ENCODE peak calls at places on chromosomes 5 and 9, in four cellular contexts. T is H1, D is GM12878, Q is K562. Y is an unnamed sample.
A peak's percentile ranks its signal among the peaks of the same experiment; 100 is the strongest.

GRCh38 chr9:125696106-125696647 is 10.8 kb downstream of the MAPKAP1 start:
- DNase-seq in T (peak; percentile 27), Q (no peak), D (no peak), Y (no peak)

GRCh38 chr5:37721447-37721871 is 118.4 kb downstream of the GDNF start:
- DNase-seq in D (peak; percentile 41), T (no peak), Q (no peak), Y (no peak)

GRCh38 chr5:96254980-96255681 is 177.9 kb downstream of the PCSK1 start:
- DNase-seq in D (no peak), T (no peak), Q (no peak), Y (no peak)

GRCh38 chr9:99199938-99200539 is 21.7 kb downstream of the ALG2 start:
- DNase-seq in T (no peak), Q (no peak), D (no peak), Y (no peak)

GRCh38 chr5:138528208-138528607 is 14.8 kb downstream of the ETF1 start:
- DNase-seq in T (no peak), D (no peak), Q (no peak), Y (peak; percentile 73)

GRCh38 chr9:37382161-37382981 is 40.1 kb upstream of the GRHPR start:
- DNase-seq in D (peak; percentile 70), T (no peak), Q (peak; percentile 82), Y (no peak)

GRCh38 chr5:161167001-161167765 is 315.2 kb upstream of the ATP10B start:
- DNase-seq in D (no peak), Q (no peak), T (no peak), Y (no peak)

GRCh38 chr5:29161399-29161798 is 2032.1 kb upstream of the CDH6 start:
- DNase-seq in D (no peak), T (no peak), Q (no peak), Y (peak; percentile 7)

GRCh38 chr5:37839441-37840035 is 303 bp downstream of the GDNF start:
- DNase-seq in T (peak; percentile 76), Q (no peak), D (no peak), Y (peak; percentile 35)

GRCh38 chr9:97398999-97399758 is 12.7 kb upstream of the TDRD7 start:
- DNase-seq in T (peak; percentile 92), D (no peak), Q (peak; percentile 72), Y (peak; percentile 54)

GRCh38 chr5:151230048-151230680 is 6.3 kb upstream of the CCDC69 start:
- DNase-seq in Q (no peak), T (no peak), D (no peak), Y (no peak)

GRCh38 chr5:107557051-107557658 is 113.6 kb downstream of the EFNA5 start:
- DNase-seq in D (no peak), T (no peak), Q (no peak), Y (no peak)

GRCh38 chr9:28661853-28662252 is 1088.6 kb upstream of the C9orf72 start:
- DNase-seq in Q (no peak), D (no peak), T (no peak), Y (no peak)

GRCh38 chr5:9361835-9362234 is 184.0 kb downstream of the SEMA5A start:
- DNase-seq in T (peak; percentile 83), Q (peak; percentile 72), D (peak; percentile 96), Y (peak; percentile 54)

GRCh38 chr9:124257070-124257864 is 482 bp upstream of the NEK6 start:
- DNase-seq in D (no peak), T (peak; percentile 66), Q (no peak), Y (no peak)

GRCh38 chr5:151078490-151079262 is 2.2 kb downstream of the TNIP1 start:
- DNase-seq in Q (no peak), D (no peak), T (no peak), Y (no peak)

GRCh38 chr9:107782381-107782780 is 292.8 kb upstream of the KLF4 start:
- DNase-seq in T (no peak), Q (no peak), D (no peak), Y (no peak)

GRCh38 chr5:162067138-162067537 is 435 bp upstream of the GABRG2 start:
- DNase-seq in D (no peak), T (no peak), Q (no peak), Y (no peak)

GRCh38 chr9:137502008-137502913 is 43.1 kb upstream of the NSMF start:
- DNase-seq in D (no peak), Q (peak; percentile 58), T (no peak), Y (no peak)

GRCh38 chr9:113674436-113674835 is 201.7 kb upstream of the ZNF618 start:
- DNase-seq in D (no peak), Q (no peak), T (no peak), Y (no peak)

GRCh38 chr5:141182248-141182647 is at the start of gene PCDHB16:
- DNase-seq in D (no peak), T (peak; percentile 78), Q (peak; percentile 31), Y (peak; percentile 53)

GRCh38 chr5:95858023-95858461 is 35.5 kb upstream of the GLRX start:
- DNase-seq in D (no peak), Q (no peak), T (no peak), Y (peak; percentile 32)

GRCh38 chr5:65085181-65085580 is 316.5 kb downstream of the CWC27 start:
- DNase-seq in T (no peak), Q (no peak), D (no peak), Y (no peak)
- TF ChIP-seq CREB1 in T (no peak), Q (no peak), D (no peak), Y (no peak)

GRCh38 chr5:17067657-17068392 is 131.7 kb upstream of the MYO10 start:
- DNase-seq in D (no peak), T (no peak), Q (no peak), Y (no peak)
- TF ChIP-seq EZH2 in D (no peak), T (no peak), Q (no peak), Y (no peak)

GRCh38 chr9:132673355-132673754 is 3.1 kb downstream of the GTF3C4 start:
- DNase-seq in T (no peak), Q (peak; percentile 13), D (no peak), Y (peak; percentile 64)
- TF ChIP-seq CHD2 in T (no peak), Q (no peak), D (no peak), Y (no peak)

GRCh38 chr5:174609116-174609515 is 115.3 kb upstream of the MSX2 start:
- DNase-seq in D (no peak), Q (no peak), T (no peak), Y (no peak)

GRCh38 chr5:174606153-174606552 is 118.2 kb upstream of the MSX2 start:
- DNase-seq in Q (no peak), T (no peak), D (no peak), Y (no peak)

GRCh38 chr5:174607205-174607604 is 117.2 kb upstream of the MSX2 start:
- DNase-seq in T (no peak), Q (no peak), D (no peak), Y (no peak)

GRCh38 chr5:174608631-174609097 is 115.7 kb upstream of the MSX2 start:
- DNase-seq in Q (no peak), D (no peak), T (no peak), Y (no peak)

DNA sequence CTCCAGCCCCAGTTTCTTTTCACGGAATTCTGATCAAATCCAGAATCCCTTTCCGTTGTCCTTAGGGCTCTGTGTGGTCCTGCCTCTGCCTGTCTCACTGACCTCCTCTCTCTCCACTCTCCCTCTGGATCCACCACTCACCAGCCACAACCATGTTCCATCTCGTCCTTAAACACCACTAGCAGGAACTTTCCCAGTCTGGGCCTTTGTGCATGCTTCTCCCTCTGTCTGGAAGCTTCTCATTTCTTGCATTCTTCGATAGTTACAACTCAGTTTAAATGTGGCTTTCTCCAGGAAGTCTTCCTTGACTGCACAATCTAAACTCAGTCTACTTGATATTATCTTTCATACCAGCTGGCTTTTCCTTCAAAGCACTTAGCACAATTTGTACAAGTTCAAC is 117.7 kb upstream of the MSX2 start:
- DNase-seq in D (no peak), T (no peak), Q (no peak), Y (no peak)
- TF ChIP-seq CREB1 in D (no peak), T (no peak), Q (no peak), Y (no peak)

Y was measured in HepG2.